ENCODE peak calls at places on chromosomes 3 and 15, in four cellular contexts. Q is stomach, X is choroid plexus epithelial cell, O is fibroblast of lung. M is an unnamed sample.
A peak's percentile ranks its signal among the peaks of the same experiment; 100 is the strongest.

GRCh38 chr15:23497710-23498111 is 50.7 kb upstream of the GOLGA6L2 start:
- DNase-seq in O (peak; percentile 2), Q (no peak), X (peak; percentile 28), M (no peak)

GRCh38 chr3:50256978-50257890 is 11.7 kb upstream of the SEMA3B start:
- DNase-seq in X (peak; percentile 55), O (peak; percentile 37), Q (peak; percentile 66), M (peak; percentile 67)

GRCh38 chr3:127959873-127960272 is 44.8 kb downstream of the KBTBD12 start:
- DNase-seq in O (peak; percentile 43), Q (peak; percentile 56), X (peak; percentile 70), M (peak; percentile 41)

GRCh38 chr15:35701402-35702046 is 155.6 kb upstream of the DPH6 start:
- DNase-seq in O (no peak), X (no peak), Q (no peak), M (no peak)

GRCh38 chr15:80932989-80933388 is 56.6 kb downstream of the MESD start:
- DNase-seq in X (peak; percentile 80), Q (no peak), O (peak; percentile 93), M (no peak)

GRCh38 chr3:107217161-107217560 is 160.1 kb upstream of the CCDC54 start:
- DNase-seq in X (peak; percentile 98), Q (no peak), O (peak; percentile 97), M (peak; percentile 92)

GRCh38 chr15:87887177-87887576 is 369.4 kb downstream of the NTRK3 start:
- DNase-seq in X (no peak), Q (no peak), O (no peak), M (no peak)

GRCh38 chr3:126134219-126134975 is 46.0 kb downstream of the ALDH1L1 start:
- DNase-seq in X (peak; percentile 62), Q (peak; percentile 60), O (peak; percentile 51), M (peak; percentile 63)

GRCh38 chr3:53806182-53807116 is 39.8 kb downstream of the CHDH start:
- DNase-seq in O (peak; percentile 28), X (peak; percentile 39), Q (no peak), M (no peak)

GRCh38 chr3:5787863-5788488 is 600.5 kb downstream of the EDEM1 start:
- DNase-seq in Q (no peak), X (no peak), O (no peak), M (peak; percentile 16)

GRCh38 chr3:106376016-106376415 is 507.2 kb upstream of the CBLB start:
- DNase-seq in O (no peak), Q (no peak), X (no peak), M (peak; percentile 43)

GRCh38 chr3:194424373-194424772 is 25.3 kb upstream of the GP5 start:
- DNase-seq in Q (no peak), X (no peak), O (no peak), M (no peak)
- TF ChIP-seq CTCF in Q (no peak), X (no peak), O (no peak), M (no peak)

DNA sequence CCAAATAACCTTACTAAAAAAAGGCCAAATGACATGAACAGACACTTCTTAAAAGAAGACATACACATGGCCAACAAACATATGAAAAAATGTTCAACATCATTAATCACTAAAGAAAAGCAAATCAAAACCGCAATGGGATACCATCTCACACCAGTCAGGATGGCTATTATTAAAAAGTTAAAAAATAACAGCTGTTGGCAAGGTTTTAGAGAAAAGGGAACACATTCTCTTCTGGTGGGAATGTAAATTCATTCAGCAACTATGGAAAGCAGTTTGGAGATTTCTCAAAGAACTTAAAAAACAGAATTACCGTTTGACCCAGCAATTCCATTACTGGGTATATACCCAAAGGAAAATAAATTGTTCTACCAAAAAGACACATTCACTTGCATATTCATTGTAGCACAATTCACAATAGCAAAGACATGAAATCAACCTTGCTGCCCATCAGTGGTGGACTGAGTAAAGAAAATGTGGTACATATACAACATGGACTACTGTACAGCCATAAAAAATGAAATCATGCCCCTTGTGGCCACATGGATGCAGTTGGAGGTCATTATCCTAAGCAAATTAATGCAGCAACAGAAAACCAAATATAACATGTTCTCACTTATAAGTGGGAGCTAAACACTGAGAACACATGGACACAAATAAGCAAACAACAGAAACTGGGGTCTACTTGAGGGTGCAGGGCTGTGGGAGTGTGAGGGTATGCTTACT is 190.7 kb upstream of the MCTP2 start:
- DNase-seq in O (no peak), X (no peak), Q (no peak), M (no peak)
- TF ChIP-seq CTCF in O (no peak), X (no peak), Q (no peak), M (no peak)

GRCh38 chr3:166052440-166052839 is 215.2 kb upstream of the BCHE start:
- DNase-seq in Q (no peak), X (no peak), O (no peak), M (no peak)
- TF ChIP-seq CTCF in Q (no peak), X (no peak), O (no peak), M (no peak)

GRCh38 chr3:194928831-194929594 is 243.3 kb downstream of the FAM43A start:
- DNase-seq in O (no peak), X (no peak), Q (no peak), M (no peak)
- TF ChIP-seq CTCF in O (peak; percentile 56), X (peak; percentile 59), Q (peak; percentile 7), M (no peak)

DNA sequence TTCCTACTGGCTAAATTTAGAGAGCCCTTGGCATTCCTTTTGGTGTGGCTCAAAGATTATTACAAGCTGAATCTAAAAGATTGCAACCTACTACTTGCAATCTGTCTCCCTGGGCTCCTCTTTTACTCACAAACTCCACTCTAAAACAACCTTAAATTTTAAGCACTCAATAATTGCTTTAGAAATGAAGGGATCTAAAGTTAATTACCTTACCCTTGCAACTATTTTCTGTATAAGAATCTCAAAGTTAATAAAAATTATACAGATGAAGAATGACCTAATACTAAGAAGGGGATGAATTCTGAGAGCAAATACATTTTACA is 60.2 kb downstream of the ESYT3 start:
- DNase-seq in Q (no peak), X (no peak), O (no peak), M (no peak)
- TF ChIP-seq CTCF in Q (no peak), X (no peak), O (no peak), M (no peak)

GRCh38 chr3:112555535-112556170 is 6.1 kb downstream of the ATG3 start:
- DNase-seq in Q (no peak), O (peak; percentile 4), X (no peak), M (no peak)

GRCh38 chr3:112546216-112546759 is 15.5 kb downstream of the ATG3 start:
- DNase-seq in O (no peak), X (no peak), Q (no peak), M (peak; percentile 9)

GRCh38 chr3:112550859-112551258 is 10.9 kb downstream of the ATG3 start:
- DNase-seq in X (no peak), Q (no peak), O (no peak), M (no peak)
- TF ChIP-seq CTCF in X (peak; percentile 12), Q (no peak), O (no peak), M (no peak)

DNA sequence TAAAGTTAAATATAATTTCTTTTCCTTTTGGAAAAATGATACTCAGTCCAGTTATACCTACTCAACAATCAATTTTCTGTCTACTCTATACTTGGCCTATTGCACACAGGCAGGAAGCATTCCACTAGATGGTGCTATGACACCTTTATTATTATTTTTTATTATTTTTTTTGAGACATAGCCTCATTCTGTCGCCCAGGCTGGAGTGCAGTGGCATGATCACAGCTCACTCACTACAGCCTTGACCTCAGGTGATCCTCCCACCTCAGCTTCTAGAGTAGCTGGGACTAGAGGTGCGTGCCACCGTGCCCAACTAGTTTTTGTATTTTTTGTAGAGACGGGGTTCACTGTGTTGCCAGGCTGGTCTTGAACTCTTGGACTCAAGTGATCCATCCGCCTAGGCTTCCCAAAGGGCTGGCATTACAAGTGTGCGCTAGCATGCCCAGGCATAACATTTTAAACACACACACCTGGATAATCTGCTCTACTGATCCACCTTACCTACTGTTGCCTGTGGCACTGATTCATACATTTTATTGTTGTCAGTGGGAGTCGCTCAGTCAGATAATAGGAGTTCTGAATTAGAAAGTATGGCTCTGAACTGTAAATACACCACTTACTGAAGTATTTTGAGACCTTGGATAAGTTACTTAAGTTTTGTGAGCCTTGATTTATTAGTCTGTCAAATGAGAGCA is 56.2 kb downstream of the EIF3J start:
- DNase-seq in X (peak; percentile 50), Q (no peak), O (peak; percentile 28), M (peak; percentile 28)
- TF ChIP-seq CTCF in X (peak; percentile 64), Q (peak; percentile 40), O (peak; percentile 55), M (peak; percentile 38)

GRCh38 chr3:27253831-27254230 is 115.4 kb downstream of the NEK10 start:
- DNase-seq in O (peak; percentile 27), X (peak; percentile 65), Q (peak; percentile 26), M (peak; percentile 69)
- TF ChIP-seq CTCF in O (peak; percentile 52), X (peak; percentile 82), Q (no peak), M (peak; percentile 42)

DNA sequence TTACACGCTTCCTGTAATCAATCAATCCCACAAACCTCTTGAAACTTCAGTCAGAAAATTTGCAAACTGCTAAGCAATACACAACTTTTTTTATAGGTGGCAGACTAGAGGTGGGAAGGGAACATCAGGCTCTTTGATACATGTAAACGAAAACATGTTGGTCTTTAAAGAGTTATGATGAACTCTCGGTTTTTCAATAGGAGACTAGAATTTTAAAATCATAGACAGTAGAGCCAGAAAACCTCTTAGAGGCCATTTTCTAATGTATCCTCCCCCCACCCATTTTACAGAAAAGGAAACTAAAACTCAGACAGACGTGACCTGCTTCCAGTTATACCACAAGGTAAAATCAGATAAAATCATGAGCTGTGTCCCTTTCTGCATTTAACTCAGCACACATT is 179.1 kb upstream of the LPP start:
- DNase-seq in O (no peak), Q (no peak), X (no peak), M (no peak)
- TF ChIP-seq CTCF in O (no peak), Q (no peak), X (peak; percentile 28), M (no peak)

M was measured in MCF 10A.